ENCODE peak calls at places on chromosomes 1 and 21, in five cellular contexts. One of them, this sample, is unnamed. For H3K4me1, the result is how much of the 10 kb centered on the place peaks cover.

GRCh38 chr1:184471686-184472085 is 84.9 kb downstream of the C1orf21 start:
- DNase-seq in tibial artery: no peak
- DNase-seq in adrenal gland: no peak
- DNase-seq in cardiac muscle cell: no peak
- DNase-seq in heart right ventricle: no peak
- DNase-seq in this sample: no peak

GRCh38 chr1:88936223-88936523 is 44.8 kb upstream of the GTF2B start:
- DNase-seq in cardiac muscle cell: no peak
- DNase-seq in heart right ventricle: no peak
- DNase-seq in adrenal gland: no peak
- DNase-seq in tibial artery: no peak
- DNase-seq in this sample: no peak

GRCh38 chr1:178275553-178275952 is 181.6 kb downstream of the RASAL2 start:
- DNase-seq in cardiac muscle cell: no peak
- DNase-seq in tibial artery: no peak
- DNase-seq in heart right ventricle: no peak
- DNase-seq in adrenal gland: no peak
- DNase-seq in this sample: no peak

GRCh38 chr21:44442266-44443125 is 12.8 kb upstream of the LRRC3 start:
- DNase-seq in heart right ventricle: no peak
- DNase-seq in tibial artery: peak
- DNase-seq in cardiac muscle cell: no peak
- DNase-seq in adrenal gland: no peak
- DNase-seq in this sample: no peak

GRCh38 chr1:51990478-51990965 is at the start of gene RAB3B:
- DNase-seq in tibial artery: peak
- DNase-seq in adrenal gland: peak
- DNase-seq in heart right ventricle: peak
- DNase-seq in cardiac muscle cell: peak
- DNase-seq in this sample: peak

GRCh38 chr1:110728388-110728787 is 53.6 kb upstream of the KCNA3 start:
- DNase-seq in cardiac muscle cell: no peak
- DNase-seq in adrenal gland: no peak
- DNase-seq in tibial artery: no peak
- DNase-seq in heart right ventricle: no peak
- DNase-seq in this sample: no peak

GRCh38 chr1:9659328-9659727 is 7.8 kb downstream of the PIK3CD start:
- DNase-seq in adrenal gland: no peak
- DNase-seq in heart right ventricle: no peak
- DNase-seq in cardiac muscle cell: no peak
- DNase-seq in tibial artery: no peak
- DNase-seq in this sample: no peak

GRCh38 chr1:28509705-28510349 is 4.0 kb downstream of the RCC1 start:
- DNase-seq in heart right ventricle: no peak
- DNase-seq in adrenal gland: no peak
- DNase-seq in tibial artery: no peak
- DNase-seq in cardiac muscle cell: no peak
- DNase-seq in this sample: no peak

GRCh38 chr1:34619256-34619655 is 135.6 kb upstream of the GJB5 start:
- DNase-seq in adrenal gland: no peak
- DNase-seq in tibial artery: no peak
- DNase-seq in cardiac muscle cell: no peak
- DNase-seq in heart right ventricle: no peak
- DNase-seq in this sample: no peak

GRCh38 chr1:20386682-20387081 is 96.0 kb downstream of the VWA5B1 start:
- DNase-seq in tibial artery: peak
- DNase-seq in cardiac muscle cell: no peak
- DNase-seq in heart right ventricle: no peak
- DNase-seq in adrenal gland: no peak
- DNase-seq in this sample: no peak

GRCh38 chr21:14401217-14401616 is 18.3 kb upstream of the HSPA13 start:
- DNase-seq in heart right ventricle: no peak
- DNase-seq in cardiac muscle cell: no peak
- DNase-seq in tibial artery: no peak
- DNase-seq in adrenal gland: no peak
- DNase-seq in this sample: no peak

GRCh38 chr1:16155537-16156410 is at the start of gene EPHA2:
- DNase-seq in heart right ventricle: peak
- DNase-seq in tibial artery: peak
- DNase-seq in adrenal gland: peak
- DNase-seq in cardiac muscle cell: peak
- DNase-seq in this sample: peak

GRCh38 chr1:47687618-47687940 is 249.7 kb downstream of the FOXD2 start:
- DNase-seq in adrenal gland: no peak
- DNase-seq in tibial artery: no peak
- DNase-seq in cardiac muscle cell: no peak
- DNase-seq in heart right ventricle: no peak
- DNase-seq in this sample: no peak

GRCh38 chr1:223285452-223285851 is 78.5 kb downstream of the SUSD4 start:
- DNase-seq in cardiac muscle cell: no peak
- DNase-seq in tibial artery: no peak
- DNase-seq in heart right ventricle: no peak
- DNase-seq in adrenal gland: no peak
- DNase-seq in this sample: no peak

GRCh38 chr21:44354001-44354405 is 582 bp downstream of the TRPM2 start:
- DNase-seq in cardiac muscle cell: no peak
- DNase-seq in adrenal gland: no peak
- DNase-seq in heart right ventricle: no peak
- DNase-seq in tibial artery: no peak
- DNase-seq in this sample: no peak

GRCh38 chr1:58841455-58841854 is 57.6 kb upstream of the JUN start:
- DNase-seq in tibial artery: no peak
- DNase-seq in heart right ventricle: no peak
- DNase-seq in adrenal gland: no peak
- DNase-seq in cardiac muscle cell: no peak
- DNase-seq in this sample: no peak

GRCh38 chr1:17538428-17539130 is 919 bp upstream of the ARHGEF10L start:
- DNase-seq in tibial artery: peak
- DNase-seq in adrenal gland: no peak
- DNase-seq in heart right ventricle: no peak
- DNase-seq in cardiac muscle cell: peak
- DNase-seq in this sample: no peak

GRCh38 chr1:82795503-82796149 is 994.9 kb downstream of the ADGRL2 start:
- DNase-seq in heart right ventricle: no peak
- DNase-seq in adrenal gland: no peak
- DNase-seq in tibial artery: no peak
- DNase-seq in cardiac muscle cell: no peak
- DNase-seq in this sample: no peak

DNA sequence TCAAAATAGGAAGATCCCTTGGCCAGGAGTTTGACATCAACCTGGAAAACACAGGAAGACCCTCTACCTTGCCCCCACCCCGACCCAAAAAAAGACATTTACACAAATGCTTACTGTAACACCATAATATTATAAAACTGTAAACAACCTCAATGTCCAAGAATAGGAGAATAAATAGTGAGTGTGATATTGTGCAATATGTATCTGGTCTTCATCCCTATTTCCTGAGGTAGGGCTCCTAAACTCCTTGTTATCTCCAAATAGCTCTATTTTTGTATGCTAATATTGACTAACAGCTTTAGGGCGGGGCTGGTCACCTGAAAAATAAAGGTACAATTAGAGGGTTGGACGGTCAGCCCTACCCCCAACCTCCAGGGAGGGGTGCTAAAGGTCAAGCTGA is 23.5 kb downstream of the RSBN1 start:
- DNase-seq in cardiac muscle cell: no peak
- DNase-seq in heart right ventricle: no peak
- DNase-seq in adrenal gland: no peak
- DNase-seq in tibial artery: no peak
- DNase-seq in this sample: no peak
- H3K4me1 ChIP-seq in cardiac muscle cell: under half
- H3K4me1 ChIP-seq in heart right ventricle: half or more
- H3K4me1 ChIP-seq in adrenal gland: under half
- H3K4me1 ChIP-seq in tibial artery: under half
- H3K4me1 ChIP-seq in this sample: under half

GRCh38 chr1:23619299-23620188 is 60.2 kb upstream of the ID3 start:
- DNase-seq in cardiac muscle cell: no peak
- DNase-seq in adrenal gland: no peak
- DNase-seq in tibial artery: no peak
- DNase-seq in heart right ventricle: peak
- DNase-seq in this sample: peak
- H3K4me3 ChIP-seq in cardiac muscle cell: peak
- H3K4me3 ChIP-seq in adrenal gland: peak
- H3K4me3 ChIP-seq in tibial artery: peak
- H3K4me3 ChIP-seq in heart right ventricle: peak
- H3K4me3 ChIP-seq in this sample: no peak

GRCh38 chr1:57066980-57067615 is 101.3 kb upstream of the C8B start:
- DNase-seq in adrenal gland: no peak
- DNase-seq in heart right ventricle: no peak
- DNase-seq in cardiac muscle cell: peak
- DNase-seq in tibial artery: no peak
- DNase-seq in this sample: no peak

GRCh38 chr1:57067863-57068262 is 102.0 kb upstream of the C8B start:
- DNase-seq in adrenal gland: no peak
- DNase-seq in tibial artery: no peak
- DNase-seq in heart right ventricle: peak
- DNase-seq in cardiac muscle cell: peak
- DNase-seq in this sample: no peak

GRCh38 chr1:57072775-57073174 is 107.0 kb upstream of the C8B start:
- DNase-seq in heart right ventricle: no peak
- DNase-seq in cardiac muscle cell: no peak
- DNase-seq in adrenal gland: no peak
- DNase-seq in tibial artery: no peak
- DNase-seq in this sample: no peak
- TF ChIP-seq CTCF in heart right ventricle: no peak
- TF ChIP-seq CTCF in cardiac muscle cell: no peak
- TF ChIP-seq CTCF in adrenal gland: no peak
- TF ChIP-seq CTCF in tibial artery: no peak
- TF ChIP-seq CTCF in this sample: no peak

GRCh38 chr1:235823684-235824083 is 43.0 kb downstream of the LYST start:
- DNase-seq in tibial artery: no peak
- DNase-seq in adrenal gland: no peak
- DNase-seq in cardiac muscle cell: no peak
- DNase-seq in heart right ventricle: no peak
- DNase-seq in this sample: no peak
- H3K4me1 ChIP-seq in tibial artery: under half
- H3K4me1 ChIP-seq in adrenal gland: under half
- H3K4me1 ChIP-seq in cardiac muscle cell: under half
- H3K4me1 ChIP-seq in heart right ventricle: under half
- H3K4me1 ChIP-seq in this sample: under half

GRCh38 chr1:12144236-12144635 is 22.6 kb upstream of the TNFRSF1B start:
- DNase-seq in adrenal gland: no peak
- DNase-seq in cardiac muscle cell: no peak
- DNase-seq in tibial artery: no peak
- DNase-seq in heart right ventricle: no peak
- DNase-seq in this sample: no peak
- H3K4me3 ChIP-seq in adrenal gland: no peak
- H3K4me3 ChIP-seq in cardiac muscle cell: no peak
- H3K4me3 ChIP-seq in tibial artery: no peak
- H3K4me3 ChIP-seq in heart right ventricle: no peak
- H3K4me3 ChIP-seq in this sample: no peak

GRCh38 chr1:5979536-5980313 is 12.5 kb downstream of the NPHP4 start:
- DNase-seq in tibial artery: no peak
- DNase-seq in heart right ventricle: no peak
- DNase-seq in adrenal gland: no peak
- DNase-seq in cardiac muscle cell: no peak
- DNase-seq in this sample: no peak

GRCh38 chr1:5978452-5978851 is 13.8 kb downstream of the NPHP4 start:
- DNase-seq in tibial artery: peak
- DNase-seq in heart right ventricle: no peak
- DNase-seq in adrenal gland: no peak
- DNase-seq in cardiac muscle cell: no peak
- DNase-seq in this sample: no peak

GRCh38 chr1:5982276-5982675 is 9.9 kb downstream of the NPHP4 start:
- DNase-seq in adrenal gland: no peak
- DNase-seq in cardiac muscle cell: no peak
- DNase-seq in heart right ventricle: no peak
- DNase-seq in tibial artery: no peak
- DNase-seq in this sample: no peak

GRCh38 chr1:5981009-5981380 is 11.2 kb downstream of the NPHP4 start:
- DNase-seq in cardiac muscle cell: no peak
- DNase-seq in adrenal gland: no peak
- DNase-seq in heart right ventricle: no peak
- DNase-seq in tibial artery: no peak
- DNase-seq in this sample: no peak

GRCh38 chr1:5980314-5981008 is 11.8 kb downstream of the NPHP4 start:
- DNase-seq in adrenal gland: no peak
- DNase-seq in heart right ventricle: peak
- DNase-seq in cardiac muscle cell: peak
- DNase-seq in tibial artery: no peak
- DNase-seq in this sample: no peak
- TF ChIP-seq CTCF in adrenal gland: no peak
- TF ChIP-seq CTCF in heart right ventricle: no peak
- TF ChIP-seq CTCF in cardiac muscle cell: peak
- TF ChIP-seq CTCF in tibial artery: no peak
- TF ChIP-seq CTCF in this sample: no peak